ENCODE peak calls at places on chromosomes 13 and 19, in five cellular contexts. U is left kidney, V is substantia nigra, P is Caco-2, C is neuronal stem cell. I is an unnamed sample.

GRCh38 chr13:110297771-110298170 is 9.2 kb downstream of the COL4A1 start:
- DNase-seq in U (peak), V (no peak), P (no peak), C (no peak), I (no peak)

GRCh38 chr19:50184196-50184595 is 19.2 kb upstream of the MYH14 start:
- DNase-seq in U (no peak), V (no peak), P (no peak), C (no peak), I (no peak)

GRCh38 chr19:33259532-33259931 is 33.9 kb upstream of the SLC7A10 start:
- DNase-seq in U (no peak), V (no peak), P (no peak), C (no peak), I (no peak)

GRCh38 chr19:50264483-50265186 is 61.2 kb downstream of the MYH14 start:
- DNase-seq in U (no peak), V (no peak), P (no peak), C (no peak), I (peak)

GRCh38 chr13:71866173-71867091 is 572 bp downstream of the DACH1 start:
- DNase-seq in U (peak), V (no peak), P (no peak), C (no peak), I (peak)

GRCh38 chr13:113350065-113350937 is 13.6 kb downstream of the GRTP1 start:
- DNase-seq in U (no peak), V (no peak), P (no peak), C (no peak), I (peak)

GRCh38 chr13:35712907-35713685 is 236.6 kb upstream of the MAB21L1 start:
- DNase-seq in U (no peak), V (no peak), P (no peak), C (no peak), I (peak)

GRCh38 chr13:111511805-111512504 is 191.5 kb downstream of the TEX29 start:
- DNase-seq in U (peak), V (no peak), P (no peak), C (no peak), I (no peak)

GRCh38 chr19:11268783-11269267 is 6.5 kb upstream of the DOCK6 start:
- DNase-seq in U (peak), V (peak), P (no peak), C (no peak), I (no peak)

GRCh38 chr19:30102666-30103065 is 160.6 kb downstream of the URI1 start:
- DNase-seq in U (no peak), V (no peak), P (no peak), C (no peak), I (no peak)

GRCh38 chr19:54030895-54031586 is 32.7 kb downstream of the VSTM1 start:
- DNase-seq in U (peak), V (no peak), P (no peak), C (no peak), I (peak)